ENCODE peak calls at places on chromosome 22, in seven cellular contexts. One of them, this sample, is unnamed.
A peak's percentile ranks its signal among the peaks of the same experiment; 100 is the strongest.

GRCh38 chr22:42725606-42726355 is 5.1 kb upstream of the A4GALT start:
- DNase-seq in A673: no peak
- DNase-seq in mammary epithelial cell: no peak
- DNase-seq in heart right ventricle: no peak
- DNase-seq in lung: no peak
- DNase-seq in lower leg skin: no peak
- DNase-seq in bronchial epithelial cell: no peak
- DNase-seq in this sample: no peak

GRCh38 chr22:37953062-37953436 is 352 bp downstream of the C22orf23 start:
- DNase-seq in mammary epithelial cell: no peak
- DNase-seq in bronchial epithelial cell: no peak
- DNase-seq in heart right ventricle: no peak
- DNase-seq in A673: no peak
- DNase-seq in lower leg skin: no peak
- DNase-seq in lung: no peak
- DNase-seq in this sample: no peak

GRCh38 chr22:41367039-41367679 is 14.6 kb upstream of the TEF start:
- DNase-seq in heart right ventricle: peak; percentile 98
- DNase-seq in A673: peak; percentile 91
- DNase-seq in mammary epithelial cell: peak; percentile 94
- DNase-seq in bronchial epithelial cell: peak; percentile 89
- DNase-seq in lung: peak; percentile 96
- DNase-seq in lower leg skin: peak; percentile 98
- DNase-seq in this sample: peak; percentile 93

GRCh38 chr22:44975444-44976262 is 34.2 kb downstream of the PHF21B start:
- DNase-seq in lung: peak; percentile 78
- DNase-seq in lower leg skin: peak; percentile 88
- DNase-seq in heart right ventricle: peak; percentile 80
- DNase-seq in A673: peak; percentile 91
- DNase-seq in bronchial epithelial cell: peak; percentile 60
- DNase-seq in mammary epithelial cell: peak; percentile 68
- DNase-seq in this sample: peak; percentile 91

GRCh38 chr22:48096846-48097665 is 1334.6 kb downstream of the TBC1D22A start:
- DNase-seq in lower leg skin: peak; percentile 70
- DNase-seq in mammary epithelial cell: no peak
- DNase-seq in lung: no peak
- DNase-seq in A673: no peak
- DNase-seq in heart right ventricle: no peak
- DNase-seq in bronchial epithelial cell: no peak
- DNase-seq in this sample: no peak

GRCh38 chr22:24937114-24937513 is 9.4 kb downstream of the LHFPL7 start:
- DNase-seq in bronchial epithelial cell: peak; percentile 49
- DNase-seq in heart right ventricle: no peak
- DNase-seq in lung: no peak
- DNase-seq in lower leg skin: no peak
- DNase-seq in A673: peak; percentile 42
- DNase-seq in mammary epithelial cell: peak; percentile 16
- DNase-seq in this sample: peak; percentile 51

GRCh38 chr22:48099251-48099650 is 1336.8 kb downstream of the TBC1D22A start:
- DNase-seq in bronchial epithelial cell: no peak
- DNase-seq in lung: no peak
- DNase-seq in mammary epithelial cell: no peak
- DNase-seq in lower leg skin: peak; percentile 81
- DNase-seq in A673: no peak
- DNase-seq in heart right ventricle: no peak
- DNase-seq in this sample: no peak

GRCh38 chr22:20268350-20269012 is 363 bp upstream of the RTN4R start:
- DNase-seq in lung: peak; percentile 55
- DNase-seq in lower leg skin: no peak
- DNase-seq in mammary epithelial cell: peak; percentile 41
- DNase-seq in bronchial epithelial cell: peak; percentile 6
- DNase-seq in heart right ventricle: peak; percentile 71
- DNase-seq in A673: peak; percentile 70
- DNase-seq in this sample: peak; percentile 58

GRCh38 chr22:44463151-44463550 is 34.9 kb downstream of the RTL6 start:
- DNase-seq in A673: no peak
- DNase-seq in mammary epithelial cell: no peak
- DNase-seq in bronchial epithelial cell: no peak
- DNase-seq in lower leg skin: peak; percentile 37
- DNase-seq in lung: no peak
- DNase-seq in heart right ventricle: no peak
- DNase-seq in this sample: no peak

GRCh38 chr22:44412136-44412731 is 85.8 kb downstream of the RTL6 start:
- DNase-seq in bronchial epithelial cell: no peak
- DNase-seq in heart right ventricle: no peak
- DNase-seq in mammary epithelial cell: no peak
- DNase-seq in lung: no peak
- DNase-seq in A673: no peak
- DNase-seq in lower leg skin: peak; percentile 73
- DNase-seq in this sample: no peak

GRCh38 chr22:43867839-43868652 is 5.7 kb upstream of the SULT4A1 start:
- DNase-seq in heart right ventricle: peak; percentile 71
- DNase-seq in A673: peak; percentile 70
- DNase-seq in lower leg skin: peak; percentile 84
- DNase-seq in bronchial epithelial cell: peak; percentile 38
- DNase-seq in mammary epithelial cell: peak; percentile 39
- DNase-seq in lung: no peak
- DNase-seq in this sample: peak; percentile 66

GRCh38 chr22:37276771-37277170 is 5.5 kb upstream of the CYTH4 start:
- DNase-seq in bronchial epithelial cell: peak; percentile 13
- DNase-seq in A673: no peak
- DNase-seq in lower leg skin: no peak
- DNase-seq in heart right ventricle: no peak
- DNase-seq in mammary epithelial cell: no peak
- DNase-seq in lung: no peak
- DNase-seq in this sample: peak; percentile 37

GRCh38 chr22:20247010-20247505 is 21.1 kb downstream of the RTN4R start:
- DNase-seq in bronchial epithelial cell: no peak
- DNase-seq in lung: no peak
- DNase-seq in lower leg skin: no peak
- DNase-seq in heart right ventricle: no peak
- DNase-seq in mammary epithelial cell: no peak
- DNase-seq in A673: no peak
- DNase-seq in this sample: no peak

GRCh38 chr22:35739076-35739475 is 21.4 kb downstream of the APOL5 start:
- DNase-seq in lower leg skin: no peak
- DNase-seq in A673: no peak
- DNase-seq in lung: no peak
- DNase-seq in heart right ventricle: no peak
- DNase-seq in bronchial epithelial cell: no peak
- DNase-seq in mammary epithelial cell: no peak
- DNase-seq in this sample: no peak

GRCh38 chr22:35056486-35056885 is 9.5 kb upstream of the ISX start:
- DNase-seq in heart right ventricle: no peak
- DNase-seq in lower leg skin: no peak
- DNase-seq in mammary epithelial cell: no peak
- DNase-seq in lung: no peak
- DNase-seq in bronchial epithelial cell: no peak
- DNase-seq in A673: no peak
- DNase-seq in this sample: no peak

GRCh38 chr22:40660725-40661124 is 18.6 kb upstream of the MCHR1 start:
- DNase-seq in lower leg skin: no peak
- DNase-seq in heart right ventricle: no peak
- DNase-seq in bronchial epithelial cell: no peak
- DNase-seq in A673: no peak
- DNase-seq in lung: no peak
- DNase-seq in mammary epithelial cell: no peak
- DNase-seq in this sample: no peak

GRCh38 chr22:46681010-46681409 is 57.0 kb downstream of the CERK start:
- DNase-seq in lower leg skin: no peak
- DNase-seq in mammary epithelial cell: no peak
- DNase-seq in heart right ventricle: no peak
- DNase-seq in bronchial epithelial cell: no peak
- DNase-seq in lung: no peak
- DNase-seq in A673: no peak
- DNase-seq in this sample: peak; percentile 16
- TF ChIP-seq CTCF in lower leg skin: no peak
- TF ChIP-seq CTCF in mammary epithelial cell: no peak
- TF ChIP-seq CTCF in heart right ventricle: no peak
- TF ChIP-seq CTCF in bronchial epithelial cell: peak; percentile 51
- TF ChIP-seq CTCF in lung: no peak
- TF ChIP-seq CTCF in A673: peak; percentile 56
- TF ChIP-seq CTCF in this sample: peak; percentile 26

GRCh38 chr22:17106161-17106784 is 14.9 kb downstream of the TMEM121B start:
- DNase-seq in heart right ventricle: no peak
- DNase-seq in lung: no peak
- DNase-seq in bronchial epithelial cell: no peak
- DNase-seq in A673: no peak
- DNase-seq in lower leg skin: no peak
- DNase-seq in mammary epithelial cell: no peak
- DNase-seq in this sample: no peak
- TF ChIP-seq CTCF in heart right ventricle: no peak
- TF ChIP-seq CTCF in lung: no peak
- TF ChIP-seq CTCF in bronchial epithelial cell: no peak
- TF ChIP-seq CTCF in A673: no peak
- TF ChIP-seq CTCF in lower leg skin: no peak
- TF ChIP-seq CTCF in mammary epithelial cell: no peak
- TF ChIP-seq CTCF in this sample: no peak

DNA sequence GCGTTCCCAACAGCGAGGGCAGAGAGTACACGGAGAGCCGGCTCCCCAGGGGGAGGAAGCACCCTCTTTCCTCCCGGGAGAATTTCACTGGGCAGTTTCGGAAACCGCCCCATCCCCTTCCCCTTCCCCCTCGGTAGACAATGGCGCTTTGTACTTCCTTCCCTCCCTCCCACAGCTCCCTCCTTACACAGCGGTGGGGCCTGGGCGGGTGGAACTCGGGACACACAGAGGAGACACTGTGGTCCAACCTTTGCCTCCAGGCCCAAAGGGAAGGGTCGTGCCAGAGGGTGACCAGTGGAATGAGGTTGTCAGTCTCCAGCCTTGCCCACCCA is 4.3 kb downstream of the SMTN start:
- DNase-seq in heart right ventricle: peak; percentile 56
- DNase-seq in A673: peak; percentile 42
- DNase-seq in lung: no peak
- DNase-seq in mammary epithelial cell: peak; percentile 62
- DNase-seq in lower leg skin: peak; percentile 90
- DNase-seq in bronchial epithelial cell: no peak
- DNase-seq in this sample: no peak
- TF ChIP-seq CTCF in heart right ventricle: no peak
- TF ChIP-seq CTCF in A673: no peak
- TF ChIP-seq CTCF in lung: no peak
- TF ChIP-seq CTCF in mammary epithelial cell: no peak
- TF ChIP-seq CTCF in lower leg skin: no peak
- TF ChIP-seq CTCF in bronchial epithelial cell: no peak
- TF ChIP-seq CTCF in this sample: no peak

DNA sequence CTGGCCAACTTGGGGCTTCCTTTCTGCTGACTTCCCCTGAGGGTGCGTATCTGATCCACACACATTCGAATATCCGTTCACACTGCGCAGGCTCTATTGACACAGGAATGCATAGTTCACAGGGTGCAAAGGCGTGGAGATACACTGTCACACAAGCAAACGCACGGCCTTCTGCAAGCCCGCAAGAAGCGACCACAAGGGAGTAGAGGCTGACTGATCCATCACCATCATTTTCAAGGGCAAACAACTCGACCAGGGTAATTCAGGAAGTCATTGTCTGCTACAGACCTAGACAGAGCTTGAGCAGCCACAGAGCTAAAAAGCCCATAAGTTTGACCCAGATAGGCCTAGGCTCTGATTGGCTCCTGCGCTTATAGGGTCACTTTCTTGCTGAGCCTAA is 392.3 kb downstream of the MN1 start:
- DNase-seq in heart right ventricle: no peak
- DNase-seq in lower leg skin: no peak
- DNase-seq in bronchial epithelial cell: no peak
- DNase-seq in lung: no peak
- DNase-seq in A673: no peak
- DNase-seq in mammary epithelial cell: no peak
- DNase-seq in this sample: no peak
- TF ChIP-seq CTCF in heart right ventricle: no peak
- TF ChIP-seq CTCF in lower leg skin: no peak
- TF ChIP-seq CTCF in bronchial epithelial cell: peak; percentile 1
- TF ChIP-seq CTCF in lung: no peak
- TF ChIP-seq CTCF in A673: peak; percentile 21
- TF ChIP-seq CTCF in mammary epithelial cell: no peak
- TF ChIP-seq CTCF in this sample: no peak

DNA sequence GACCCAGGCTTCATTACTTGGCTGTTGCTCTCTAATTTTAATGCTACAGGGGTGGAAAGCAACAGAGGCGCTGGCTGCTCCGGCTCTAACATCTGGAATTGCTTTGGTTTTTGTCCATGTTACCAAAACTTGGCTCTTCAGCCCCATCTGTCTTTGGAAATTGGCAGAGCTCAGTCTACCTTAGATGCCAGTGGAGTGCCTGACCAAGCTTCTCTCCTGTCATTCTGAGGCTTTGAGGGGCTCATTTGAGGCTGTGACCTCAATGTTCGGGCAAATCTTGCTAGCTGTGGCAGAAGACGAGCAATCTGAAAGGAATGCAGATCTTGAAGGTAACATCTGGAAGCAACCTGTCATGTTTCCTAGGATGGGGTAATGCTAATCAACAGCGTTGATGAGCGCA is 409.5 kb upstream of the SYN3 start:
- DNase-seq in mammary epithelial cell: no peak
- DNase-seq in A673: no peak
- DNase-seq in lung: no peak
- DNase-seq in bronchial epithelial cell: no peak
- DNase-seq in heart right ventricle: no peak
- DNase-seq in lower leg skin: peak; percentile 73
- DNase-seq in this sample: no peak
- TF ChIP-seq CTCF in mammary epithelial cell: no peak
- TF ChIP-seq CTCF in A673: no peak
- TF ChIP-seq CTCF in lung: no peak
- TF ChIP-seq CTCF in bronchial epithelial cell: peak; percentile 27
- TF ChIP-seq CTCF in heart right ventricle: no peak
- TF ChIP-seq CTCF in lower leg skin: no peak
- TF ChIP-seq CTCF in this sample: peak; percentile 7

DNA sequence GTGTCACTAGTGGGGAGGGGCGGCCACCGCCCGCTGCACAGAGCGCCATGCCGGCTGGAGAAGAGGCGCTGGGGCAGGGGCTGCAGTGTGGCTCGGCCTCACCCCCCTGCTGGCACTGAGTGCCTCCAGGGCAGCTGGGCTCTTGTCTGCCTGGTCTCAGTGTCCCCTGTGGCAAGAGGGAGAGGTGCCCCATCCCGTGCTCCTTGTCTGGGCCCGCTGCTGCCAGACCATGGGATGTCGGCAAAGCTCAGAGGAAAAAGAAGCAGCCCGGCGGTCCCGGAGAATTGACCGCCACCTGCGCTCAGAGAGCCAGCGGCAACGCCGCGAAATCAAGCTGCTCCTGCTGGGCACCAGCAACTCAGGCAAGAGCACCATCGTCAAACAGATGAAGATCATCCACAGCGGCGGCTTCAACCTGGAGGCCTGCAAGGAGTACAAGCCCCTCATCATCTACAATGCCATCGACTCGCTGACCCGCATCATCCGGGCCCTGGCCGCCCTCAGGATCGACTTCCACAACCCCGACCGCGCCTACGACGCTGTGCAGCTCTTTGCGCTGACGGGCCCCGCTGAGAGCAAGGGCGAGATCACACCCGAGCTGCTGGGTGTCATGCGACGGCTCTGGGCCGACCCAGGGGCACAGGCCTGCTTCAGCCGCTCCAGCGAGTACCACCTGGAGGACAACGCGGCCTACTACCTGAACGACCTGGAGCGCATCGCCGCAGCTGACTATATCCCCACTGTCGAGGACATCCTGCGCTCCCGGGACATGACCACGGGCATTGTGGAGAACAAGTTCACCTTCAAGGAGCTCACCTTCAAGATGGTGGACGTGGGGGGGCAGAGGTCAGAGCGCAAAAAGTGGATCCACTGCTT is 25.4 kb downstream of the GNAZ start:
- DNase-seq in bronchial epithelial cell: no peak
- DNase-seq in lower leg skin: no peak
- DNase-seq in mammary epithelial cell: no peak
- DNase-seq in A673: no peak
- DNase-seq in heart right ventricle: no peak
- DNase-seq in lung: no peak
- DNase-seq in this sample: no peak
- TF ChIP-seq CTCF in bronchial epithelial cell: no peak
- TF ChIP-seq CTCF in lower leg skin: no peak
- TF ChIP-seq CTCF in mammary epithelial cell: no peak
- TF ChIP-seq CTCF in A673: no peak
- TF ChIP-seq CTCF in heart right ventricle: no peak
- TF ChIP-seq CTCF in lung: no peak
- TF ChIP-seq CTCF in this sample: no peak